ENCODE peak calls at places on chromosomes 12 and 14, in seven cellular contexts. G, H, W, Q, M, K and V are unnamed samples. For H3K27me3, the result is how much of the 10 kb centered on the place peaks cover.

GRCh38 chr12:104522985-104523719 is 66.4 kb downstream of the CHST11 start:
- DNase-seq in K (no peak), M (no peak), H (no peak), Q (no peak), G (no peak), W (no peak), V (peak)

GRCh38 chr12:5184159-5184558 is 140.5 kb downstream of the KCNA5 start:
- DNase-seq in K (no peak), G (no peak), H (no peak), M (peak), Q (no peak), W (peak), V (no peak)

GRCh38 chr14:94659953-94660946 is 48.1 kb downstream of the SERPINA3 start:
- DNase-seq in M (no peak), H (no peak), G (no peak), W (no peak), K (no peak), Q (no peak), V (no peak)

GRCh38 chr14:55053500-55053899 is 2.1 kb downstream of the MAPK1IP1L start:
- DNase-seq in K (no peak), G (no peak), W (no peak), M (no peak), Q (no peak), H (no peak), V (no peak)

GRCh38 chr14:103550451-103551337 is 11.8 kb downstream of the BAG5 start:
- DNase-seq in G (no peak), W (no peak), Q (no peak), K (no peak), M (no peak), H (no peak), V (no peak)

GRCh38 chr14:55976219-55976618 is 142.0 kb upstream of the PELI2 start:
- DNase-seq in H (peak), K (no peak), W (no peak), Q (peak), G (no peak), M (no peak), V (peak)

GRCh38 chr12:124914392-124915248 is at the start of gene UBC:
- DNase-seq in G (peak), K (peak), W (peak), H (peak), Q (peak), M (peak), V (peak)

GRCh38 chr14:70660967-70661871 is 19.5 kb downstream of the TTC9 start:
- DNase-seq in G (no peak), H (no peak), K (no peak), Q (no peak), W (no peak), M (no peak), V (no peak)

GRCh38 chr14:32396874-32397273 is 67.8 kb downstream of the AKAP6 start:
- DNase-seq in M (no peak), H (no peak), Q (no peak), G (no peak), W (no peak), K (no peak), V (no peak)

GRCh38 chr14:61213930-61214329 is 67.2 kb downstream of the TMEM30B start:
- DNase-seq in G (no peak), K (no peak), W (no peak), Q (no peak), H (no peak), M (peak), V (peak)

GRCh38 chr14:97298775-97299174 is 501.6 kb downstream of the VRK1 start:
- DNase-seq in M (no peak), Q (no peak), K (no peak), W (no peak), G (no peak), H (no peak), V (no peak)

GRCh38 chr12:52539821-52540173 is 13.1 kb downstream of the KRT71 start:
- DNase-seq in H (no peak), G (no peak), K (no peak), M (no peak), Q (no peak), W (no peak), V (no peak)
- H3K27me3 ChIP-seq in H (under half), G (under half), K (under half), M (under half), Q (under half), W (under half), V (under half)

DNA sequence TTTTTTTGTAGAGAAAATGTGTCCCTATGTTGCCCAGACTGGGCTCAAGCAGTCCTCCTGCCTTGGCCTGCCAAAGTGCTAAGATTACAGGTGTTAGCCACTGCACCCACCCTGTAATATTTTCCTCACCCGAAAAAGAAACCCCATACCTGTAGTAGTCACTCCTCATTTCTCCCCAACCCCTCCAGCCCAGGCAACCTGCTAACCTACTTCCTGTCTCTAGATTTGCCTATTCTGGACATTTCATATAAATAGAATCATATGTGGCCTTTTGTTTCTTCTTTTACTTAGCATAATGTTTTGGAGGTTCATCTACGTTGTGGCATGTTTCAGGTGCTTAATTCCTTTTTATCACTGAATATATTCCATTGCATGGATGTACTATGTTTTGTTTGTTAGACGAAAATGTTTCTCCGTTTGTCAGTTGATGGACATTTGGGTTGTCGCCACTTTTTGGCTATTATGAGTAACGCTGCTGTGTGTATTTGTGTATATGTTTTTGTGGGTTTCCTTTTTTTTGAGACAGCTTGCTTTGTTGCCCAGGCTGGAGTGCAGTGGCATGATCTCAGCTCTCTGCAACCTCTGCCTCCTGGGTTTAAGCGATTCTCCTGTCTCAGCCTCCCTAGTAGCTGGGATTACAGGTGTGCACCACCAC is 6.2 kb downstream of the ANKRD13A start:
- DNase-seq in M (no peak), K (no peak), G (no peak), W (no peak), H (no peak), Q (no peak), V (no peak)
- H3K4me2 ChIP-seq in M (no peak), K (no peak), G (no peak), W (no peak), H (no peak), Q (no peak), V (no peak)

DNA sequence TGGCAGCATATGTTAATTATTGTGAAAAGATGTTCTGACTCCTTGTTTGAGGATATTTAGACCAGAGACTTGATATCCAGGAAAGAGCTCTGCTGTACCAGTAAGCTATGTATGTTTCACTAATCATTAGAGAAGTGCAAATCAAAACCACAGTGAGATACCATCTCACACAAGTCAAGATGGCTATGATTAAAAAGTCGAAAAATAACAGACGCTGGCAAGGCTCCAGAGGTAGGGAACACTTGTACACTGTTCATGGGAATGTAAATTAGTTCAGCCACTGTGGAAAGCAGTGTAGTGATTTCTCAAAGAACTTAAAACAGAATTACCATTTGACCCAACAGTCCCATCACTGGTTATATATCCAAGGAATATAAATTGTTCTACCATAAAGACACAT is 171.6 kb downstream of the DPY19L2 start:
- DNase-seq in K (no peak), H (no peak), G (no peak), M (no peak), W (no peak), Q (no peak), V (no peak)
- H3K27me3 ChIP-seq in K (under half), H (under half), G (under half), M (under half), W (under half), Q (under half), V (under half)

GRCh38 chr12:75815756-75816155 is 215.8 kb downstream of the PHLDA1 start:
- DNase-seq in W (no peak), K (no peak), H (no peak), Q (no peak), M (peak), G (no peak), V (no peak)
- H3K4me2 ChIP-seq in W (no peak), K (no peak), H (no peak), Q (no peak), M (peak), G (no peak), V (no peak)

DNA sequence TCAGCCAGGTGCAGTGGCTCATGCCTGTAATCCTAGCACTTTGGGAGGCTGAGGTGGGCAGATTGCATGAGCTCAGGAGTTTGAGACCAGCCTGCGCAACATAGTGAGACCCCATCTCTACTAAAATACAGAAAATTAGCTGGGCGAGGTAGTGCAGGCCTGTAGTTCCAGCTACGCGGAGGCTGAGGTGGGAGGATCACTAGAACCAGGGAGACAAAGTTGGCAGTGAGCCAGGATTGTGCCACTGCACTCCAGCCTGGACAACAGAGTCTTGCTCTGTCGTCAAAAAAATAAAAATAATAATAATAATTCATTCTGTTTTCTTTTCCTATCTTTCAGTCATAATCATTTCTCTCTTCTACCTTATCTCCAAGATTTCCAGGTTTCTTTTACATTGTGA is 48.6 kb upstream of the USP44 start:
- DNase-seq in W (no peak), K (no peak), H (no peak), M (no peak), Q (no peak), G (no peak), V (no peak)
- H3K27me3 ChIP-seq in W (under half), K (under half), H (under half), M (under half), Q (under half), G (under half), V (under half)

DNA sequence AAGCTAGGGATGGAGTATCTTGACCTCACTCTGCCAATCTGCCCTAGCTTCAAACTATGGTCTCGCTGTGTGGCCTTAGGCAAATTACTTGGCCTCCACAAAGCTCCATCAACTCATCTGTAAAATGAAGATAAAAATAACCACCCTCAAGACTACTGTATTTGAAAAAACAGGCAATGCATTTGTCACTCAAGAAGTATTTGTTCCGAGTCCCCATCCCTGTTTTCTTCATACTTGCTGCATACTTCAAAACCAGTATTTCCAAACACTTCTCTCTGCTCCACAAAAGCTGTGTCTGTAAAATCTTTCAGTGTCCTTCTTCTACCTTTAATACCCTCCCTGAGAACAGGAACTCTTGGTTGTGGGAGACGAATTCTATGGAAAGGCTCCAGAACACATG is 47.9 kb downstream of the GTF2A1 start:
- DNase-seq in W (no peak), K (no peak), H (no peak), M (peak), Q (no peak), G (no peak), V (no peak)
- H3K4me2 ChIP-seq in W (no peak), K (no peak), H (no peak), M (peak), Q (no peak), G (no peak), V (no peak)

DNA sequence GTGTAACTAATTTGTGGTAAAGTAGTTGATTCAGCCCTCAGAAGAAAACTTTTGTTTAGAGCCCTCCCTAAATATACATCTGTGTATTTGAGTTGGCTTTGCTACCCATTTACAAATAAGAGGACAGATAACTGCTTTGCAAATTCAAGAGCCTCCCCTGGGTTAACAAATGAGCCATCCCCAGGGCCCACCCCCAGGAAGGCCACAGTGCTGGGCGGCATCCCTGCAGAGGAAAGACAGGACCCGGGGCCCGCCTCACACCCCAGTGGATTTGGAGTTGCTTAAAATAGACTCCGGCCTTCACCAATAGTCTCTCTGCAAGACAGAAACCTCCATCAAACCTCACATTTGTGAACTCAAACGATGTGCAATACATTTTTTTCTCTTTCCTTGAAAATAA is 2.7 kb downstream of the FZD10 start:
- DNase-seq in M (no peak), H (no peak), G (peak), Q (no peak), W (no peak), K (peak), V (no peak)
- H3K27me3 ChIP-seq in M (under half), H (half or more), G (half or more), Q (under half), W (half or more), K (half or more), V (under half)

DNA sequence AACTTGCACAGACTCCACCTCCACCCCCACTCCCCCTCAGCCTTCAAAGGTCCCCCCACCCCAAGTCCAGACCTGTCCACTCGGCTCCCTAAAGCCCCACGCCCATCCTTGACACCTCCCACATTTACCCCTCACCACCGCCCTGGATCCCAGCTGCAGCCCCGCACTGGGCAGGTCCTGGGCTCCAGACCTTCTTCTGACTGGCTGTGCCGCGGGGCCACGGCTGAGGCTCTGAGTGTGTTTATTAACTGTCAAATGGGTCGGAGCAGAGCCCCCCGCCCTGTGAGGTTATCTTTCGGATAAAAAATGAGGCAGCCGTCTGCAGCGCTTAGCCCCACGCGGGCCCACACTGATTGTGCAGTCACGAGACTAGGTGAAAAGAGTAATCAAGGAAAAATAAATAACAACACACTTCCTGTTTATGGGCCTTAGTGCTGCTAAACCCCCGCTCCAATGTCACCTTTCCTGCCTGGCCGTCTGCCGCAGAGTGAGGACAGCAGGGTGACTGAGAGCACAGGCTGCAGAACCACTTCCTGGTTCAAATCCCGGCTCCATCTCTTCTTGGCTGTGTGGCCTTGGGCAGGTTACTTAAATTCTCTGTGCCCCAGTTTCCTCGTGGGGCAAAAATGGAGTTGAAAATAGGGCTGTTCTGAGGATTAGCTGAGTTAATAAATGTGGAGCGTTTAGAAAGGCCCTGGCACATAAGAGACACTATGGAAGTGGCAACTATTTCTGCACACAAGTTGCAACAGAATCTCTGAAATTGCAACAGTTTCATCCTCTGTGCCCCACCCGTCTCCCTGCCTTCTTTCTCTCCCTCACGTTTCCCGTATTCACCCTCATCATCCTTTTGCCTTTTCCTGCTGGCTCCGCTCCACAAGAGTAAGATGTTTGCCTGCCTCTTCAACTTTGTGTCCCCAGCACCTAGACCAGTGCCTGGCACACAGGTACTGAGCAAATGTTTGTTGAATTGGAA is 9.4 kb downstream of the SETD1B start:
- DNase-seq in Q (no peak), G (no peak), K (no peak), H (no peak), M (no peak), W (no peak), V (no peak)
- H3K4me2 ChIP-seq in Q (peak), G (peak), K (peak), H (peak), M (peak), W (peak), V (peak)

GRCh38 chr12:54172102-54172630 is 16.6 kb downstream of the SMUG1 start:
- DNase-seq in M (no peak), K (no peak), W (no peak), Q (no peak), H (no peak), G (no peak), V (no peak)
- H3K27me3 ChIP-seq in M (half or more), K (under half), W (half or more), Q (under half), H (under half), G (half or more), V (under half)